ENCODE peak calls at places on chromosomes 5 and 9, in eight cellular contexts. E, X, I, T, C, Q, Z and W are unnamed samples.

GRCh38 chr9:81476808-81477207 is 212.5 kb downstream of the TLE1 start:
- DNase-seq in T (no peak), Z (no peak), Q (no peak), E (no peak), C (no peak), I (no peak), X (no peak), W (no peak)

GRCh38 chr5:99614888-99615287 is 686.1 kb upstream of the CHD1 start:
- DNase-seq in C (no peak), Q (no peak), T (no peak), E (no peak), I (no peak), Z (no peak), X (no peak), W (no peak)

GRCh38 chr5:140358738-140359310 is 1.2 kb upstream of the SLC4A9 start:
- DNase-seq in X (no peak), Z (peak; percentile 56), Q (peak; percentile 41), I (no peak), E (no peak), C (peak; percentile 51), T (no peak), W (peak; percentile 25)

GRCh38 chr9:21708225-21708624 is 94.2 kb upstream of the MTAP start:
- DNase-seq in T (no peak), I (no peak), X (no peak), Z (no peak), C (no peak), Q (peak; percentile 73), E (no peak), W (no peak)

GRCh38 chr5:132876020-132876759 is 2.7 kb downstream of the LEAP2 start:
- DNase-seq in Q (peak; percentile 72), T (no peak), E (no peak), Z (no peak), I (no peak), C (peak; percentile 69), X (no peak), W (no peak)

GRCh38 chr9:18129809-18130334 is 344.1 kb upstream of the ADAMTSL1 start:
- DNase-seq in I (no peak), T (no peak), X (no peak), C (no peak), Z (no peak), Q (no peak), E (no peak), W (no peak)

GRCh38 chr5:176573564-176574296 is 24.6 kb downstream of the CDHR2 start:
- DNase-seq in I (peak; percentile 71), E (peak; percentile 69), Z (peak; percentile 60), T (peak; percentile 86), Q (peak; percentile 26), X (peak; percentile 78), C (peak; percentile 32), W (peak; percentile 52)

GRCh38 chr9:115359011-115359780 is 241.2 kb upstream of the TNC start:
- DNase-seq in C (no peak), E (no peak), Z (no peak), I (no peak), T (no peak), X (no peak), Q (peak; percentile 64), W (peak; percentile 15)

GRCh38 chr5:107937710-107938355 is 267.1 kb upstream of the EFNA5 start:
- DNase-seq in C (no peak), I (no peak), X (no peak), T (no peak), Q (no peak), E (no peak), Z (no peak), W (peak; percentile 37)

GRCh38 chr5:140647042-140647341 is 438 bp downstream of the NDUFA2 start:
- DNase-seq in T (no peak), I (no peak), E (no peak), Q (peak; percentile 6), C (no peak), X (no peak), Z (no peak), W (peak; percentile 23)

GRCh38 chr5:68381060-68381459 is 165.5 kb downstream of the PIK3R1 start:
- DNase-seq in I (no peak), E (no peak), X (no peak), T (no peak), Z (no peak), Q (no peak), C (no peak), W (no peak)

GRCh38 chr5:98992552-98992951 is 63.7 kb upstream of the CHD1 start:
- DNase-seq in Q (no peak), E (no peak), I (no peak), C (no peak), Z (no peak), T (no peak), X (no peak), W (no peak)

GRCh38 chr5:107873877-107874276 is 203.1 kb upstream of the EFNA5 start:
- DNase-seq in I (no peak), E (no peak), C (no peak), X (no peak), T (no peak), Z (no peak), Q (no peak), W (no peak)

GRCh38 chr9:110303136-110303535 is 34.5 kb downstream of the TXNDC8 start:
- DNase-seq in I (no peak), T (no peak), C (peak; percentile 54), Q (no peak), X (no peak), Z (no peak), E (no peak), W (no peak)

GRCh38 chr5:181037365-181037861 is 2.7 kb upstream of the BTNL9 start:
- DNase-seq in T (no peak), X (peak; percentile 40), E (no peak), Z (no peak), I (no peak), C (no peak), Q (no peak), W (no peak)

GRCh38 chr9:36141288-36141687 is 4.8 kb downstream of the GLIPR2 start:
- DNase-seq in E (no peak), X (no peak), C (peak; percentile 41), Z (no peak), T (peak; percentile 78), Q (no peak), I (no peak), W (no peak)

GRCh38 chr5:18043344-18043743 is 409.1 kb downstream of the TAF11L14 start:
- DNase-seq in T (no peak), C (no peak), Q (no peak), Z (no peak), I (no peak), X (no peak), E (no peak), W (no peak)

GRCh38 chr9:81534138-81534865 is 155.0 kb downstream of the TLE1 start:
- DNase-seq in E (no peak), Q (no peak), I (no peak), Z (no peak), C (peak; percentile 62), T (no peak), X (no peak), W (no peak)

DNA sequence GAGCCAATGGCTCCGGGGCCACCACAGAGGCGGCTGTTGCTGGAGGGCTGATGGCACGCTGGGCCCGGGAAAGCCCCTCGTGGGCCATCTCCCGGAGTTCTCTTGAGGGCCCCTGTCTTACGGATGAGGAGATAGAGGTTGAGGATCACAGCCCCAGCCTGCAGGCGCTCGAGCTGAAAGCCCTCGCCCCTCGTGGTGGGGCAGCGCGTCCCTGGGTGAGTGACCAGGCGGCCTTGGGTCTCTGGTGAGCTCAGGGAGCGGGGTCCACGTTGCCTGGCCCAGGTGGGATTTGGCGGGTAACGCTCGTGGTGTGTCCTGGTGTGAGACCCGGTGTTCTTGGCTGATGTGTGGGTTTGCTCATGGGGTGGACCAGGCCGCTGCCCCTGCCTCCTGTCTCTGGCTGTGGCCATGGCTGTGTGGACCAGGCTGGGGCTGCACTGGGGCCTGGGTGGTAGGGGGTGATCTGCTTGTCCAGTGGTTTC is 38.9 kb downstream of the RXRA start:
- DNase-seq in E (no peak), Z (no peak), X (no peak), Q (no peak), I (no peak), C (no peak), T (no peak), W (no peak)
- H3K4me1 ChIP-seq in E (peaks cover 78% of the 10 kb centered on the region), Z (peaks cover 15% of the 10 kb centered on the region), X (peaks cover 70% of the 10 kb centered on the region), Q (peaks cover 17% of the 10 kb centered on the region), I (peaks cover 93% of the 10 kb centered on the region), C (peaks cover 19% of the 10 kb centered on the region), T (peaks cover 72% of the 10 kb centered on the region), W (peaks cover 21% of the 10 kb centered on the region)

GRCh38 chr5:35294017-35294416 is 63.7 kb upstream of the PRLR start:
- DNase-seq in T (no peak), Q (no peak), C (no peak), I (no peak), X (no peak), E (no peak), Z (no peak), W (no peak)

GRCh38 chr5:35294976-35295375 is 64.7 kb upstream of the PRLR start:
- DNase-seq in T (no peak), C (no peak), E (no peak), I (no peak), Z (no peak), Q (no peak), X (no peak), W (no peak)
- H3K4me1 ChIP-seq in T (no peaks in the 10 kb centered on the region), C (no peaks in the 10 kb centered on the region), E (no peaks in the 10 kb centered on the region), I (no peaks in the 10 kb centered on the region), Z (no peaks in the 10 kb centered on the region), Q (no peaks in the 10 kb centered on the region), X (no peaks in the 10 kb centered on the region), W (no peaks in the 10 kb centered on the region)

GRCh38 chr9:130575514-130575913 is 3.9 kb upstream of the FUBP3 start:
- DNase-seq in Q (no peak), C (no peak), I (no peak), X (no peak), E (no peak), Z (no peak), T (no peak), W (no peak)
- H3K4me1 ChIP-seq in Q (peaks cover 2% of the 10 kb centered on the region), C (no peaks in the 10 kb centered on the region), I (peaks cover 22% of the 10 kb centered on the region), X (peaks cover 21% of the 10 kb centered on the region), E (peaks cover 16% of the 10 kb centered on the region), Z (peaks cover 3% of the 10 kb centered on the region), T (peaks cover 8% of the 10 kb centered on the region), W (peaks cover 5% of the 10 kb centered on the region)

DNA sequence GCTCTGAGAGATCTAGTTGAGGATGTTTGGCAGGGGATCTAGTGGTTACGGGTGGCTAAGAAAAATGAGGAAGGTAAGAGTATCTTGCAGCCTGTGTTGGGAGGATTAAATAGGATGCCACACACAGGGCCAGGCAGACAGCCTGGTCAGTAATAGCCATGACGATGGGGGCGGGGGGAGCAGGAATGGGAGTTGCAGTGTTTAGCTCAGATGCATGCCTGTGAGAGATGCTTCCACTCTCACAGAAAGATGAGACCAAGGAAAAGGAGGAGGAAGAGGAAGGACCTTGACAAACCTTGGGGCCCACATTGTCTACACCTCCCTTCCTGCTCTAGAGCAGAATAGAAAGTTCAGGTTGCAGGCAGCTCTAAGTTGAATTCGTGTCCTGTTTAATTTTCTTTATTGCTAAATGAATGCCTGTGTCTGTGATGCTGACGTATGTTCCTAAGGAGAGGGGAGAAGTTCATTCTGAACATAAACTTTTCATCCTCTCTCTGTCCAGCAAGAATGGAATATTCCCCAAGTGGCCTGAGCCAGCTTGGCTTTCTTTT is 28.7 kb downstream of the TGFBI start:
- DNase-seq in X (no peak), C (peak; percentile 84), E (no peak), I (no peak), Z (no peak), Q (peak; percentile 90), T (no peak), W (no peak)
- H3K4me1 ChIP-seq in X (peaks cover 12% of the 10 kb centered on the region), C (peaks cover 52% of the 10 kb centered on the region), E (peaks cover 29% of the 10 kb centered on the region), I (peaks cover 9% of the 10 kb centered on the region), Z (peaks cover 65% of the 10 kb centered on the region), Q (peaks cover 46% of the 10 kb centered on the region), T (peaks cover 8% of the 10 kb centered on the region), W (no peaks in the 10 kb centered on the region)